ENCODE peak calls at places on chromosomes 1 and 21, in five cellular contexts. C is GM06990, J is hepatic stellate cell, D is activated T-cell treated with anti-CD3 and anti-CD28 coated beads for 48 hours, U is renal cortical epithelial cell. Z is an unnamed sample.

GRCh38 chr21:44700101-44701022 is 3.4 kb downstream of the KRTAP10-12 start:
- DNase-seq in C (no peak), J (no peak), D (no peak), U (no peak), Z (no peak)

GRCh38 chr1:179917601-179918429 is 35.7 kb downstream of the TOR1AIP1 start:
- DNase-seq in C (no peak), J (no peak), D (no peak), U (no peak), Z (no peak)

GRCh38 chr1:8133190-8133589 is 107.1 kb upstream of the ERRFI1 start:
- DNase-seq in C (no peak), J (no peak), D (no peak), U (no peak), Z (no peak)

GRCh38 chr1:156656779-156657160 is 14.9 kb downstream of the BCAN start:
- DNase-seq in C (no peak), J (no peak), D (no peak), U (no peak), Z (no peak)

GRCh38 chr1:55040083-55040952 is 970 bp downstream of the PCSK9 start:
- DNase-seq in C (no peak), J (no peak), D (no peak), U (no peak), Z (no peak)

GRCh38 chr21:40563845-40564717 is 282.9 kb downstream of the DSCAM start:
- DNase-seq in C (no peak), J (no peak), D (no peak), U (no peak), Z (no peak)

GRCh38 chr1:177065430-177065829 is 99.1 kb downstream of the ASTN1 start:
- DNase-seq in C (no peak), J (no peak), D (no peak), U (no peak), Z (no peak)

GRCh38 chr1:10519016-10519417 is 44.3 kb downstream of the PEX14 start:
- DNase-seq in C (no peak), J (no peak), D (no peak), U (peak), Z (no peak)

GRCh38 chr1:233662503-233663105 is 48.7 kb downstream of the KCNK1 start:
- DNase-seq in C (no peak), J (no peak), D (no peak), U (no peak), Z (no peak)